ENCODE peak calls at places on chromosome 22, in six cellular contexts. D is psoas muscle, M is SK-N-SH, T is testis, R is fibroblast of lung, X is choroid plexus epithelial cell. F is an unnamed sample.

GRCh38 chr22:29083576-29084566 is 11.0 kb downstream of the KREMEN1 start:
- DNase-seq in D (no peak), M (no peak), T (no peak), R (peak), X (no peak), F (peak)

GRCh38 chr22:25153961-25154685 is 45.5 kb upstream of the CRYBB3 start:
- DNase-seq in D (peak), M (peak), T (no peak), R (peak), X (peak), F (peak)

GRCh38 chr22:22770881-22771280 is 116.7 kb upstream of the IGLL5 start:
- DNase-seq in D (no peak), M (no peak), T (no peak), R (no peak), X (no peak), F (no peak)

GRCh38 chr22:20781272-20781990 is 7.5 kb downstream of the SERPIND1 start:
- DNase-seq in D (no peak), M (no peak), T (no peak), R (peak), X (peak), F (peak)

GRCh38 chr22:48957311-48957986 is 870.2 kb downstream of the BRD1 start:
- DNase-seq in D (no peak), M (no peak), T (peak), R (no peak), X (no peak), F (no peak)

GRCh38 chr22:44071760-44072159 is 47.7 kb downstream of the PARVB start:
- DNase-seq in D (no peak), M (no peak), T (no peak), R (no peak), X (no peak), F (no peak)

GRCh38 chr22:42432020-42432596 is at the start of gene NFAM1:
- DNase-seq in D (peak), M (no peak), T (no peak), R (no peak), X (no peak), F (no peak)

GRCh38 chr22:24427500-24428164 is at the start of gene ADORA2A:
- DNase-seq in D (peak), M (peak), T (no peak), R (no peak), X (no peak), F (no peak)

GRCh38 chr22:39173787-39174497 is 21.5 kb upstream of the CBX7 start:
- DNase-seq in D (no peak), M (no peak), T (no peak), R (no peak), X (peak), F (no peak)

GRCh38 chr22:23237201-23237798 is 57.0 kb downstream of the BCR start:
- DNase-seq in D (peak), M (no peak), T (peak), R (peak), X (peak), F (peak)

GRCh38 chr22:19035474-19036228 is 86.6 kb downstream of the DGCR2 start:
- DNase-seq in D (no peak), M (no peak), T (no peak), R (no peak), X (peak), F (peak)

GRCh38 chr22:29073618-29074275 is 912 bp downstream of the KREMEN1 start:
- DNase-seq in D (peak), M (no peak), T (peak), R (peak), X (peak), F (peak)

GRCh38 chr22:20438066-20438677 is 547 bp upstream of the SCARF2 start:
- DNase-seq in D (peak), M (no peak), T (no peak), R (peak), X (peak), F (peak)

GRCh38 chr22:32617883-32618282 is 143.3 kb downstream of the FBXO7 start:
- DNase-seq in D (no peak), M (no peak), T (no peak), R (no peak), X (no peak), F (peak)

GRCh38 chr22:32618461-32619140 is 144.0 kb downstream of the FBXO7 start:
- DNase-seq in D (peak), M (no peak), T (peak), R (no peak), X (no peak), F (no peak)

GRCh38 chr22:32620992-32621391 is 146.4 kb downstream of the FBXO7 start:
- DNase-seq in D (no peak), M (no peak), T (no peak), R (no peak), X (no peak), F (no peak)

GRCh38 chr22:32621656-32622003 is 147.0 kb downstream of the FBXO7 start:
- DNase-seq in D (no peak), M (no peak), T (no peak), R (no peak), X (no peak), F (no peak)

DNA sequence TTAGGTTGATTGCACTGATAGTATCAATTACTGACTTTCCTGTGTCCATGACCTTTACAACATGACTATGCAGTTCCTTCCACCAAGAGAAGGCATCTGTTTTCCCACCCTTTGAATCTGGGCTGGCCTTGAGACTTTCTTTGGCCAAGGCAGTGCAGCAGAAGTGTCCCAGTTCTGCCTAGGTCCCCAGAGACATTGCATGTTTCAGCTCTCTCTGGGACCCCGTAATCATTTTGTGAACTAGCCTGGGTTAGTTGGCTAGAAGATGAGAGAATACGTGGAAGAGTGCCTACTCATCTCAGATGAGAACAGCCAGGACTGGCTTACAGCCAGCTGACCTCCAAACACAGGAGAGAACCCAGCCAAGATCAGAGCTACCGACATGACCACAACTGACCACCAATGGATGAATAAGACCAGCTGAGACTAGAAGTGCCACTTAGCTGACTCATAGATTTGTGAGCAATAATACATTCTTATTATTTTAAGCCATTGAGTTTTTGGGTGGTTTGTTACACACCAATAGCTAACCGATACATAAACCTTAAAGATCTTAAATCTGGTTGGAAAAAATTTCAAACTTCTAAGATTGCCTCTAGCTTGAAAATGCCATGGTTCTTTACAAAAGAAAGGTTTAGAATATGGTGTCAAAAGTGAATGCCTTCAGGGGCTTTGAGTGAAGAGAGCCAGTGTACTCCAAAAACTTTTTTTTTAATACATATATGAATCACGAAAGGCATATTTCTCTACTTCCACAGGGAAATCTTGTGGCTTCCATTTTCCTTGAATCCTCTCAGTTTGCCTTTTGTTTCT is 145.2 kb downstream of the FBXO7 start:
- DNase-seq in D (peak), M (no peak), T (no peak), R (peak), X (peak), F (peak)
- TF ChIP-seq CTCF in D (no peak), M (no peak), T (no peak), R (no peak), X (no peak), F (no peak)

GRCh38 chr22:31284241-31284745 is 8.0 kb downstream of the PIK3IP1 start:
- DNase-seq in D (no peak), M (no peak), T (no peak), R (no peak), X (no peak), F (no peak)
- H3K4me3 ChIP-seq in D (no peak), M (no peak), T (no peak), R (no peak), X (no peak), F (no peak)

GRCh38 chr22:46382524-46382923 is 47.0 kb downstream of the TRMU start:
- DNase-seq in D (no peak), M (no peak), T (no peak), R (no peak), X (no peak), F (no peak)
- TF ChIP-seq CTCF in D (no peak), M (no peak), T (no peak), R (no peak), X (no peak), F (no peak)

GRCh38 chr22:46560696-46561295 is 23.4 kb upstream of the CELSR1 start:
- DNase-seq in D (peak), M (no peak), T (no peak), R (no peak), X (no peak), F (no peak)

GRCh38 chr22:46557736-46558480 is 20.5 kb upstream of the CELSR1 start:
- DNase-seq in D (peak), M (no peak), T (no peak), R (no peak), X (no peak), F (no peak)

GRCh38 chr22:46563381-46564083 is 26.1 kb upstream of the CELSR1 start:
- DNase-seq in D (peak), M (peak), T (peak), R (peak), X (peak), F (peak)

GRCh38 chr22:46564084-46564714 is 26.8 kb upstream of the CELSR1 start:
- DNase-seq in D (peak), M (peak), T (no peak), R (no peak), X (no peak), F (no peak)

GRCh38 chr22:46561435-46561905 is 24.1 kb upstream of the CELSR1 start:
- DNase-seq in D (peak), M (peak), T (peak), R (peak), X (peak), F (no peak)
- H3K4me3 ChIP-seq in D (no peak), M (no peak), T (no peak), R (no peak), X (no peak), F (no peak)

GRCh38 chr22:45098056-45098455 is 65.7 kb upstream of the NUP50 start:
- DNase-seq in D (no peak), M (no peak), T (no peak), R (no peak), X (no peak), F (no peak)
- TF ChIP-seq CTCF in D (no peak), M (no peak), T (no peak), R (no peak), X (no peak), F (no peak)

GRCh38 chr22:37659897-37660708 is 1.6 kb downstream of the PDXP start:
- DNase-seq in D (no peak), M (no peak), T (no peak), R (no peak), X (no peak), F (no peak)
- H3K4me3 ChIP-seq in D (peak), M (peak), T (peak), R (peak), X (peak), F (peak)

F was measured in fibroblast of villous mesenchyme.